ENCODE peak calls at places on chromosomes 13 and 19, in six cellular contexts. One of them, this sample, is unnamed.

GRCh38 chr19:47438793-47439220 is 19.5 kb upstream of the MEIS3 start:
- DNase-seq in GM23248: peak
- DNase-seq in MM.1S: no peak
- DNase-seq in heart left ventricle: peak
- DNase-seq in AG09309: no peak
- DNase-seq in caudate nucleus: no peak
- DNase-seq in this sample: no peak

GRCh38 chr19:1063030-1063908 is 3.7 kb upstream of the ARHGAP45 start:
- DNase-seq in MM.1S: peak
- DNase-seq in caudate nucleus: no peak
- DNase-seq in GM23248: peak
- DNase-seq in heart left ventricle: peak
- DNase-seq in AG09309: no peak
- DNase-seq in this sample: no peak

GRCh38 chr19:55113570-55114039 is 3.8 kb downstream of the PPP1R12C start:
- DNase-seq in AG09309: peak
- DNase-seq in caudate nucleus: peak
- DNase-seq in GM23248: peak
- DNase-seq in MM.1S: no peak
- DNase-seq in heart left ventricle: peak
- DNase-seq in this sample: peak

GRCh38 chr19:12711187-12711586 is 12.5 kb downstream of the TNPO2 start:
- DNase-seq in MM.1S: no peak
- DNase-seq in GM23248: no peak
- DNase-seq in AG09309: no peak
- DNase-seq in heart left ventricle: no peak
- DNase-seq in caudate nucleus: no peak
- DNase-seq in this sample: no peak

GRCh38 chr19:54451331-54451871 is 2.4 kb downstream of the LENG8 start:
- DNase-seq in caudate nucleus: no peak
- DNase-seq in heart left ventricle: no peak
- DNase-seq in AG09309: no peak
- DNase-seq in GM23248: peak
- DNase-seq in MM.1S: no peak
- DNase-seq in this sample: no peak

GRCh38 chr19:47701717-47702552 is 11.3 kb upstream of the EHD2 start:
- DNase-seq in caudate nucleus: no peak
- DNase-seq in AG09309: no peak
- DNase-seq in MM.1S: no peak
- DNase-seq in GM23248: no peak
- DNase-seq in heart left ventricle: peak
- DNase-seq in this sample: no peak

GRCh38 chr19:48445256-48445605 is 552 bp upstream of the GRWD1 start:
- DNase-seq in heart left ventricle: no peak
- DNase-seq in GM23248: peak
- DNase-seq in AG09309: peak
- DNase-seq in caudate nucleus: peak
- DNase-seq in MM.1S: peak
- DNase-seq in this sample: peak

GRCh38 chr19:48489608-48490216 is 20.5 kb downstream of the CYTH2 start:
- DNase-seq in AG09309: no peak
- DNase-seq in heart left ventricle: peak
- DNase-seq in caudate nucleus: peak
- DNase-seq in GM23248: peak
- DNase-seq in MM.1S: peak
- DNase-seq in this sample: no peak

GRCh38 chr13:109858319-109858718 is 71.9 kb upstream of the IRS2 start:
- DNase-seq in heart left ventricle: no peak
- DNase-seq in AG09309: no peak
- DNase-seq in MM.1S: no peak
- DNase-seq in caudate nucleus: no peak
- DNase-seq in GM23248: no peak
- DNase-seq in this sample: no peak

GRCh38 chr19:50427997-50428425 is 4.7 kb upstream of the MYBPC2 start:
- DNase-seq in caudate nucleus: peak
- DNase-seq in GM23248: peak
- DNase-seq in AG09309: no peak
- DNase-seq in MM.1S: peak
- DNase-seq in heart left ventricle: peak
- DNase-seq in this sample: peak

GRCh38 chr19:30629086-30629485 is 256.9 kb downstream of the ZNF536 start:
- DNase-seq in MM.1S: no peak
- DNase-seq in AG09309: no peak
- DNase-seq in heart left ventricle: no peak
- DNase-seq in GM23248: no peak
- DNase-seq in caudate nucleus: no peak
- DNase-seq in this sample: no peak

GRCh38 chr13:44125943-44126469 is 246.3 kb downstream of the LACC1 start:
- DNase-seq in heart left ventricle: no peak
- DNase-seq in GM23248: no peak
- DNase-seq in caudate nucleus: no peak
- DNase-seq in MM.1S: no peak
- DNase-seq in AG09309: no peak
- DNase-seq in this sample: no peak

GRCh38 chr13:49022472-49023144 is 46.9 kb downstream of the FNDC3A start:
- DNase-seq in AG09309: no peak
- DNase-seq in GM23248: peak
- DNase-seq in MM.1S: no peak
- DNase-seq in heart left ventricle: no peak
- DNase-seq in caudate nucleus: no peak
- DNase-seq in this sample: no peak

GRCh38 chr13:101049166-101049850 is 367.0 kb downstream of the NALCN start:
- DNase-seq in heart left ventricle: no peak
- DNase-seq in MM.1S: no peak
- DNase-seq in caudate nucleus: no peak
- DNase-seq in GM23248: peak
- DNase-seq in AG09309: no peak
- DNase-seq in this sample: no peak

GRCh38 chr13:37681295-37682032 is 82.9 kb upstream of the POSTN start:
- DNase-seq in heart left ventricle: no peak
- DNase-seq in caudate nucleus: no peak
- DNase-seq in AG09309: peak
- DNase-seq in GM23248: peak
- DNase-seq in MM.1S: no peak
- DNase-seq in this sample: no peak

GRCh38 chr19:41872384-41872774 is 4.7 kb upstream of the CD79A start:
- DNase-seq in AG09309: no peak
- DNase-seq in MM.1S: no peak
- DNase-seq in heart left ventricle: no peak
- DNase-seq in GM23248: no peak
- DNase-seq in caudate nucleus: no peak
- DNase-seq in this sample: no peak

GRCh38 chr19:1134431-1134830 is 30.6 kb downstream of the GPX4 start:
- DNase-seq in caudate nucleus: no peak
- DNase-seq in AG09309: no peak
- DNase-seq in MM.1S: no peak
- DNase-seq in GM23248: no peak
- DNase-seq in heart left ventricle: no peak
- DNase-seq in this sample: no peak

GRCh38 chr19:3210347-3211017 is 14.0 kb upstream of the CELF5 start:
- DNase-seq in caudate nucleus: no peak
- DNase-seq in heart left ventricle: peak
- DNase-seq in AG09309: no peak
- DNase-seq in MM.1S: peak
- DNase-seq in GM23248: peak
- DNase-seq in this sample: peak

GRCh38 chr13:36548129-36548528 is 115.8 kb downstream of the CCNA1 start:
- DNase-seq in caudate nucleus: no peak
- DNase-seq in heart left ventricle: no peak
- DNase-seq in GM23248: no peak
- DNase-seq in MM.1S: no peak
- DNase-seq in AG09309: no peak
- DNase-seq in this sample: no peak

GRCh38 chr19:18328340-18329034 is 5.6 kb upstream of the LSM4 start:
- DNase-seq in MM.1S: peak
- DNase-seq in GM23248: peak
- DNase-seq in caudate nucleus: peak
- DNase-seq in AG09309: peak
- DNase-seq in heart left ventricle: peak
- DNase-seq in this sample: peak

GRCh38 chr13:59459972-59460371 is 703.8 kb downstream of the DIAPH3 start:
- DNase-seq in MM.1S: no peak
- DNase-seq in GM23248: no peak
- DNase-seq in caudate nucleus: no peak
- DNase-seq in heart left ventricle: no peak
- DNase-seq in AG09309: no peak
- DNase-seq in this sample: no peak

GRCh38 chr19:3358919-3359849 is 7.2 kb upstream of the NFIC start:
- DNase-seq in heart left ventricle: peak
- DNase-seq in caudate nucleus: peak
- DNase-seq in GM23248: peak
- DNase-seq in MM.1S: peak
- DNase-seq in AG09309: no peak
- DNase-seq in this sample: no peak

GRCh38 chr13:105925496-105925895 is 610.0 kb downstream of the EFNB2 start:
- DNase-seq in caudate nucleus: no peak
- DNase-seq in MM.1S: no peak
- DNase-seq in AG09309: peak
- DNase-seq in GM23248: peak
- DNase-seq in heart left ventricle: no peak
- DNase-seq in this sample: no peak

GRCh38 chr13:45055198-45055901 is 65.0 kb upstream of the GTF2F2 start:
- DNase-seq in caudate nucleus: no peak
- DNase-seq in heart left ventricle: no peak
- DNase-seq in MM.1S: no peak
- DNase-seq in AG09309: peak
- DNase-seq in GM23248: peak
- DNase-seq in this sample: no peak

GRCh38 chr19:14116525-14116917 is 1.0 kb downstream of the PRKACA start:
- DNase-seq in MM.1S: no peak
- DNase-seq in GM23248: peak
- DNase-seq in heart left ventricle: peak
- DNase-seq in AG09309: no peak
- DNase-seq in caudate nucleus: no peak
- DNase-seq in this sample: no peak

GRCh38 chr19:35476149-35476548 is 14.1 kb downstream of the KRTDAP start:
- DNase-seq in GM23248: no peak
- DNase-seq in AG09309: no peak
- DNase-seq in caudate nucleus: no peak
- DNase-seq in heart left ventricle: no peak
- DNase-seq in MM.1S: no peak
- DNase-seq in this sample: no peak

GRCh38 chr19:52187407-52187806 is 2.4 kb upstream of the PPP2R1A start:
- DNase-seq in heart left ventricle: no peak
- DNase-seq in caudate nucleus: no peak
- DNase-seq in GM23248: no peak
- DNase-seq in AG09309: no peak
- DNase-seq in MM.1S: no peak
- DNase-seq in this sample: no peak

GRCh38 chr13:43573787-43574562 is 212.8 kb downstream of the ENOX1 start:
- DNase-seq in heart left ventricle: no peak
- DNase-seq in GM23248: no peak
- DNase-seq in MM.1S: no peak
- DNase-seq in AG09309: no peak
- DNase-seq in caudate nucleus: no peak
- DNase-seq in this sample: no peak

GRCh38 chr13:86601351-86601750 is 802.1 kb upstream of the SLITRK6 start:
- DNase-seq in MM.1S: no peak
- DNase-seq in AG09309: no peak
- DNase-seq in heart left ventricle: no peak
- DNase-seq in caudate nucleus: no peak
- DNase-seq in GM23248: peak
- DNase-seq in this sample: no peak

GRCh38 chr19:29873801-29874575 is 62.2 kb downstream of the CCNE1 start:
- DNase-seq in caudate nucleus: no peak
- DNase-seq in AG09309: no peak
- DNase-seq in MM.1S: no peak
- DNase-seq in heart left ventricle: no peak
- DNase-seq in GM23248: no peak
- DNase-seq in this sample: no peak

GRCh38 chr19:41219924-41220567 is 1.0 kb downstream of the AXL start:
- DNase-seq in AG09309: no peak
- DNase-seq in heart left ventricle: peak
- DNase-seq in GM23248: peak
- DNase-seq in MM.1S: no peak
- DNase-seq in caudate nucleus: no peak
- DNase-seq in this sample: peak

GRCh38 chr13:100836696-100837095 is 162.1 kb upstream of the TMTC4 start:
- DNase-seq in AG09309: no peak
- DNase-seq in MM.1S: no peak
- DNase-seq in GM23248: peak
- DNase-seq in heart left ventricle: no peak
- DNase-seq in caudate nucleus: no peak
- DNase-seq in this sample: no peak

GRCh38 chr13:99816321-99816720 is 155.2 kb downstream of the ZIC5 start:
- DNase-seq in heart left ventricle: no peak
- DNase-seq in AG09309: no peak
- DNase-seq in GM23248: no peak
- DNase-seq in MM.1S: no peak
- DNase-seq in caudate nucleus: no peak
- DNase-seq in this sample: no peak

This sample was measured in ascending aorta.